ENCODE peak calls at places on chromosomes 13 and 19, in four cellular contexts. L is K562, M is fibroblast of mammary gland, K is fibroblast of villous mesenchyme. R is an unnamed sample.

GRCh38 chr13:24075137-24075975 is 85.2 kb upstream of the SPATA13 start:
- DNase-seq in K (no peak), L (no peak), M (peak; percentile 28), R (no peak)

GRCh38 chr19:7063339-7063738 is 4.9 kb upstream of the MBD3L3 start:
- DNase-seq in M (no peak), K (no peak), L (no peak), R (peak; percentile 25)

GRCh38 chr19:49361438-49362047 is 673 bp downstream of the TEAD2 start:
- DNase-seq in K (peak; percentile 91), M (peak; percentile 69), L (peak; percentile 90), R (peak; percentile 39)

GRCh38 chr19:50817941-50818858 is 5.4 kb downstream of the KLK1 start:
- DNase-seq in M (peak; percentile 10), K (peak; percentile 12), L (peak; percentile 97), R (peak; percentile 73)

GRCh38 chr19:45021971-45022370 is 16.9 kb upstream of the CLASRP start:
- DNase-seq in M (no peak), K (no peak), L (peak; percentile 9), R (no peak)

GRCh38 chr19:55528030-55528801 is 8.7 kb downstream of the SBK2 start:
- DNase-seq in K (peak; percentile 16), L (no peak), M (no peak), R (no peak)

GRCh38 chr19:41746593-41747227 is 8.6 kb upstream of the CEACAM6 start:
- DNase-seq in M (peak; percentile 57), L (peak; percentile 36), K (peak; percentile 46), R (peak; percentile 74)

GRCh38 chr13:30744056-30744684 is 8.8 kb downstream of the ALOX5AP start:
- DNase-seq in K (peak; percentile 67), M (peak; percentile 58), L (peak; percentile 14), R (peak; percentile 94)

GRCh38 chr19:9789066-9789465 is 20.5 kb upstream of the ZNF846 start:
- DNase-seq in K (no peak), M (no peak), L (peak; percentile 21), R (no peak)

GRCh38 chr19:17522988-17523872 is 11.8 kb downstream of the PGLS start:
- DNase-seq in M (no peak), L (no peak), K (no peak), R (peak; percentile 89)

GRCh38 chr19:40809358-40810086 is 10.5 kb downstream of the EGLN2 start:
- DNase-seq in K (no peak), M (no peak), L (no peak), R (no peak)

GRCh38 chr13:104779311-104779710 is 1713.1 kb upstream of the SLC10A2 start:
- DNase-seq in M (peak; percentile 36), K (peak; percentile 36), L (no peak), R (no peak)

GRCh38 chr13:110902370-110902769 is 12.5 kb downstream of the ANKRD10 start:
- DNase-seq in L (no peak), K (no peak), M (no peak), R (no peak)

GRCh38 chr13:87234981-87235380 is 436.2 kb upstream of the SLITRK5 start:
- DNase-seq in K (peak; percentile 28), L (no peak), M (peak; percentile 26), R (no peak)

GRCh38 chr13:109348514-109349340 is 437.7 kb downstream of the IRS2 start:
- DNase-seq in L (no peak), M (peak; percentile 62), K (peak; percentile 44), R (no peak)

GRCh38 chr19:17872251-17873001 is 681 bp downstream of the SLC5A5 start:
- DNase-seq in M (no peak), L (no peak), K (no peak), R (peak; percentile 84)

GRCh38 chr19:39078436-39079200 is 5.5 kb upstream of the ACP7 start:
- DNase-seq in L (no peak), M (peak; percentile 96), K (peak; percentile 64), R (no peak)

GRCh38 chr13:110005563-110005962 is 219.2 kb upstream of the IRS2 start:
- DNase-seq in L (no peak), M (peak; percentile 70), K (peak; percentile 51), R (no peak)

GRCh38 chr13:35283856-35284255 is 192.6 kb downstream of the MAB21L1 start:
- DNase-seq in K (no peak), L (no peak), M (peak; percentile 63), R (no peak)

GRCh38 chr13:82569581-82569980 is 1312.7 kb downstream of the SLITRK1 start:
- DNase-seq in K (no peak), L (no peak), M (no peak), R (no peak)

GRCh38 chr13:114063545-114064515 is 68.6 kb downstream of the RASA3 start:
- DNase-seq in M (peak; percentile 81), K (peak; percentile 90), L (peak; percentile 24), R (peak; percentile 40)

GRCh38 chr19:6030214-6030507 is 52.2 kb upstream of the RANBP3 start:
- DNase-seq in L (no peak), K (peak; percentile 74), M (peak; percentile 87), R (no peak)

GRCh38 chr19:21841784-21842097 is 5.8 kb upstream of the ZNF43 start:
- DNase-seq in K (no peak), L (no peak), M (no peak), R (no peak)

GRCh38 chr19:18785179-18786124 is 5.7 kb downstream of the COMP start:
- DNase-seq in L (peak; percentile 100), M (peak; percentile 57), K (peak; percentile 78), R (peak; percentile 89)

GRCh38 chr13:69947577-69947976 is 160.0 kb upstream of the ATXN8OS start:
- DNase-seq in M (no peak), L (no peak), K (no peak), R (no peak)

GRCh38 chr13:25865391-25865790 is 186.4 kb downstream of the SHISA2 start:
- DNase-seq in L (no peak), M (no peak), K (no peak), R (no peak)

GRCh38 chr13:48817166-48817802 is 158.4 kb upstream of the FNDC3A start:
- DNase-seq in M (no peak), K (no peak), L (no peak), R (no peak)

GRCh38 chr19:17424743-17425365 is 5.0 kb downstream of the MVB12A start:
- DNase-seq in L (peak; percentile 91), M (peak; percentile 23), K (peak; percentile 46), R (peak; percentile 61)

GRCh38 chr19:7582446-7582845 is 13.2 kb upstream of the CAMSAP3 start:
- DNase-seq in L (no peak), K (no peak), M (no peak), R (no peak)

GRCh38 chr13:94315188-94315587 is 164.3 kb downstream of the DCT start:
- DNase-seq in M (peak; percentile 28), L (no peak), K (no peak), R (no peak)

GRCh38 chr19:40416918-40417713 is 3.9 kb upstream of the PRX start:
- DNase-seq in M (no peak), L (peak; percentile 69), K (peak; percentile 46), R (peak; percentile 35)

GRCh38 chr13:73702419-73703071 is 431.7 kb downstream of the KLF12 start:
- DNase-seq in M (no peak), L (no peak), K (peak; percentile 10), R (peak; percentile 42)

GRCh38 chr19:44876930-44877530 is 14.0 kb upstream of the TOMM40 start:
- DNase-seq in L (no peak), K (no peak), M (no peak), R (peak; percentile 35)

GRCh38 chr19:3784607-3785463 is 1.3 kb downstream of the MATK start:
- DNase-seq in M (peak; percentile 12), L (no peak), K (no peak), R (no peak)

GRCh38 chr19:3785464-3785937 is 680 bp downstream of the MATK start:
- DNase-seq in M (no peak), K (no peak), L (peak; percentile 64), R (peak; percentile 48)

GRCh38 chr19:3782903-3783302 is 3.3 kb downstream of the MATK start:
- DNase-seq in K (no peak), M (no peak), L (no peak), R (no peak)

GRCh38 chr19:3782330-3782729 is 3.9 kb downstream of the MATK start:
- DNase-seq in M (no peak), K (no peak), L (no peak), R (no peak)

GRCh38 chr19:3783660-3784584 is 2.3 kb downstream of the MATK start:
- DNase-seq in K (no peak), L (peak; percentile 50), M (no peak), R (peak; percentile 71)
- TF ChIP-seq CTCF in K (peak; percentile 16), L (peak; percentile 44), M (peak; percentile 22), R (peak; percentile 68)

GRCh38 chr19:1471514-1472107 is 7.4 kb downstream of the C19orf25 start:
- DNase-seq in M (no peak), L (no peak), K (no peak), R (peak; percentile 35)
- TF ChIP-seq CTCF in M (peak; percentile 1), L (peak; percentile 41), K (no peak), R (no peak)

GRCh38 chr19:46622118-46622446 is 2.8 kb downstream of the PTGIR start:
- DNase-seq in K (no peak), M (no peak), L (no peak), R (no peak)
- TF ChIP-seq CTCF in K (no peak), M (no peak), L (no peak), R (no peak)

DNA sequence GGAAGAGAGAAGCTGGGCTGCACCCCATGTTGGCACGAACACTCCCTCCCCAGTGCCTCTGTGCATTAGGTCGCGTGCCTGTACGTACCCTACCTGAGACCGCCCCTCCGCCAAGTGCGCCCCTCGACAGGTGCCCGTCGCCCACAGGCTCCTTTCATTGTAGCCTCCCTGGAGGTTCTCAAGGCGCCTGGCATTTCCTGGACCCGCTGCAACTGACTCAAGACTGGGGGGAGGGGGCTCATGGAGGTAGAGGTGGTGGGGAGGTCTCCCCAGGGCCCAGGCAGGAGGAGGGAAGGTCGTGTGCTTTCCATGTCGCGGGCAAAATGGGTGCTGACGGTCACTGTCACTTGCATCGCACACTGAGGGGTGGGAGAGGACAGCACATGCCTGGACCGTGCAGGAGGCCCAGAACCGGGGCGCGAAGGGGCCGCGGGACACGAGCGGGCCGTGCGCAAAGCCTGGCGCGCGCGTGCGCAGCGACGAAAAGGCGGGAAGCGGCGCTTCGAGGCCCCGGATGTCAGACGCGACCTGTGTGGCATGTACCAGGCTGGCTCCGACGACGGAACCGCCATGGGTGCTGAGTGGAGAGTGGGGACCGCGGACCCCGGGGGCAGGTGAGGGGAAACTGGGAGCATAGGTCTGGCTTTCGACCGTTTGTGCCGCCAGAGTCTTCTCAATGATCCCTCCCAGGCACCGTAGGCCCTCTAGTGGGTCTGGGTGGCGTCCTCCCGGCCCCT is 16.5 kb downstream of the NFIX start:
- DNase-seq in M (no peak), K (no peak), L (no peak), R (peak; percentile 46)
- TF ChIP-seq CTCF in M (no peak), K (no peak), L (no peak), R (no peak)